ENCODE peak calls at places on chromosome 4, in ten cellular contexts. One of them, this sample, is unnamed.
A peak's percentile ranks its signal among the peaks of the same experiment; 100 is the strongest.

GRCh38 chr4:98653890-98654867 is 4.2 kb downstream of the TSPAN5 start:
- DNase-seq in GM23338: no peak
- DNase-seq in CD8-positive, alpha-beta T cell: no peak
- DNase-seq in foreskin fibroblast: peak; percentile 95
- DNase-seq in H9: no peak
- DNase-seq in spleen: no peak
- DNase-seq in pancreas: no peak
- DNase-seq in left lung: no peak
- DNase-seq in suprapubic skin: no peak
- DNase-seq in epithelial cell of esophagus: peak; percentile 78
- DNase-seq in this sample: peak; percentile 90

GRCh38 chr4:151325320-151326246 is at the start of gene SH3D19:
- DNase-seq in H9: peak; percentile 52
- DNase-seq in foreskin fibroblast: peak; percentile 86
- DNase-seq in spleen: peak; percentile 80
- DNase-seq in suprapubic skin: peak; percentile 84
- DNase-seq in GM23338: peak; percentile 69
- DNase-seq in epithelial cell of esophagus: peak; percentile 74
- DNase-seq in CD8-positive, alpha-beta T cell: no peak
- DNase-seq in left lung: peak; percentile 85
- DNase-seq in pancreas: peak; percentile 74
- DNase-seq in this sample: peak; percentile 31

GRCh38 chr4:26056406-26056805 is 142.4 kb downstream of the SMIM20 start:
- DNase-seq in left lung: no peak
- DNase-seq in epithelial cell of esophagus: no peak
- DNase-seq in H9: no peak
- DNase-seq in foreskin fibroblast: no peak
- DNase-seq in CD8-positive, alpha-beta T cell: no peak
- DNase-seq in pancreas: no peak
- DNase-seq in suprapubic skin: no peak
- DNase-seq in GM23338: no peak
- DNase-seq in spleen: no peak
- DNase-seq in this sample: no peak

GRCh38 chr4:67746797-67747495 is 7.2 kb downstream of the GNRHR start:
- DNase-seq in suprapubic skin: no peak
- DNase-seq in left lung: no peak
- DNase-seq in H9: no peak
- DNase-seq in epithelial cell of esophagus: peak; percentile 44
- DNase-seq in pancreas: no peak
- DNase-seq in CD8-positive, alpha-beta T cell: no peak
- DNase-seq in spleen: no peak
- DNase-seq in GM23338: peak; percentile 66
- DNase-seq in foreskin fibroblast: peak; percentile 45
- DNase-seq in this sample: peak; percentile 45

GRCh38 chr4:2046031-2046961 is 12.8 kb upstream of the NAT8L start:
- DNase-seq in spleen: peak; percentile 48
- DNase-seq in epithelial cell of esophagus: no peak
- DNase-seq in foreskin fibroblast: no peak
- DNase-seq in GM23338: no peak
- DNase-seq in H9: peak; percentile 32
- DNase-seq in suprapubic skin: peak; percentile 77
- DNase-seq in pancreas: no peak
- DNase-seq in left lung: no peak
- DNase-seq in CD8-positive, alpha-beta T cell: no peak
- DNase-seq in this sample: no peak

GRCh38 chr4:123127218-123127617 is 204.8 kb upstream of the NUDT6 start:
- DNase-seq in H9: no peak
- DNase-seq in GM23338: no peak
- DNase-seq in spleen: no peak
- DNase-seq in suprapubic skin: no peak
- DNase-seq in epithelial cell of esophagus: peak; percentile 29
- DNase-seq in CD8-positive, alpha-beta T cell: no peak
- DNase-seq in pancreas: no peak
- DNase-seq in foreskin fibroblast: peak; percentile 40
- DNase-seq in left lung: no peak
- DNase-seq in this sample: peak; percentile 7

GRCh38 chr4:142350886-142351285 is 495.2 kb downstream of the INPP4B start:
- DNase-seq in epithelial cell of esophagus: peak; percentile 21
- DNase-seq in H9: no peak
- DNase-seq in left lung: no peak
- DNase-seq in pancreas: no peak
- DNase-seq in CD8-positive, alpha-beta T cell: no peak
- DNase-seq in foreskin fibroblast: peak; percentile 49
- DNase-seq in GM23338: no peak
- DNase-seq in spleen: no peak
- DNase-seq in suprapubic skin: no peak
- DNase-seq in this sample: no peak

GRCh38 chr4:184396001-184396400 is 78.3 kb downstream of the IRF2 start:
- DNase-seq in CD8-positive, alpha-beta T cell: no peak
- DNase-seq in H9: no peak
- DNase-seq in spleen: no peak
- DNase-seq in left lung: no peak
- DNase-seq in GM23338: no peak
- DNase-seq in epithelial cell of esophagus: no peak
- DNase-seq in pancreas: no peak
- DNase-seq in suprapubic skin: no peak
- DNase-seq in foreskin fibroblast: no peak
- DNase-seq in this sample: no peak

GRCh38 chr4:108683479-108683878 is 33.1 kb downstream of the OSTC start:
- DNase-seq in H9: no peak
- DNase-seq in GM23338: peak; percentile 60
- DNase-seq in left lung: no peak
- DNase-seq in spleen: no peak
- DNase-seq in suprapubic skin: no peak
- DNase-seq in CD8-positive, alpha-beta T cell: no peak
- DNase-seq in pancreas: no peak
- DNase-seq in epithelial cell of esophagus: peak; percentile 57
- DNase-seq in foreskin fibroblast: peak; percentile 59
- DNase-seq in this sample: peak; percentile 31

GRCh38 chr4:182604161-182604591 is 313.0 kb downstream of the DCTD start:
- DNase-seq in epithelial cell of esophagus: peak; percentile 24
- DNase-seq in spleen: no peak
- DNase-seq in pancreas: no peak
- DNase-seq in foreskin fibroblast: peak; percentile 22
- DNase-seq in GM23338: no peak
- DNase-seq in suprapubic skin: no peak
- DNase-seq in CD8-positive, alpha-beta T cell: no peak
- DNase-seq in H9: no peak
- DNase-seq in left lung: no peak
- DNase-seq in this sample: peak; percentile 60

GRCh38 chr4:48944252-48944651 is 37.7 kb upstream of the OCIAD2 start:
- DNase-seq in pancreas: no peak
- DNase-seq in CD8-positive, alpha-beta T cell: no peak
- DNase-seq in suprapubic skin: no peak
- DNase-seq in H9: no peak
- DNase-seq in epithelial cell of esophagus: peak; percentile 93
- DNase-seq in foreskin fibroblast: no peak
- DNase-seq in spleen: no peak
- DNase-seq in left lung: no peak
- DNase-seq in GM23338: no peak
- DNase-seq in this sample: no peak

GRCh38 chr4:153114771-153115321 is 89.4 kb upstream of the TRIM2 start:
- DNase-seq in epithelial cell of esophagus: peak; percentile 72
- DNase-seq in H9: no peak
- DNase-seq in spleen: no peak
- DNase-seq in left lung: no peak
- DNase-seq in foreskin fibroblast: peak; percentile 82
- DNase-seq in CD8-positive, alpha-beta T cell: peak; percentile 50
- DNase-seq in suprapubic skin: no peak
- DNase-seq in GM23338: no peak
- DNase-seq in pancreas: no peak
- DNase-seq in this sample: peak; percentile 13

GRCh38 chr4:152534541-152535231 is 1.2 kb downstream of the FBXW7 start:
- DNase-seq in left lung: peak; percentile 77
- DNase-seq in epithelial cell of esophagus: peak; percentile 35
- DNase-seq in foreskin fibroblast: peak; percentile 56
- DNase-seq in CD8-positive, alpha-beta T cell: peak; percentile 41
- DNase-seq in GM23338: peak; percentile 64
- DNase-seq in spleen: peak; percentile 95
- DNase-seq in suprapubic skin: peak; percentile 86
- DNase-seq in H9: peak; percentile 35
- DNase-seq in pancreas: peak; percentile 16
- DNase-seq in this sample: no peak

GRCh38 chr4:109172301-109172700 is 130.2 kb downstream of the COL25A1 start:
- DNase-seq in left lung: no peak
- DNase-seq in suprapubic skin: no peak
- DNase-seq in foreskin fibroblast: no peak
- DNase-seq in GM23338: no peak
- DNase-seq in pancreas: no peak
- DNase-seq in epithelial cell of esophagus: no peak
- DNase-seq in H9: no peak
- DNase-seq in CD8-positive, alpha-beta T cell: no peak
- DNase-seq in spleen: no peak
- DNase-seq in this sample: no peak

GRCh38 chr4:159051245-159052071 is 51.4 kb upstream of the RAPGEF2 start:
- DNase-seq in pancreas: no peak
- DNase-seq in left lung: no peak
- DNase-seq in suprapubic skin: no peak
- DNase-seq in epithelial cell of esophagus: no peak
- DNase-seq in GM23338: peak; percentile 53
- DNase-seq in foreskin fibroblast: peak; percentile 15
- DNase-seq in CD8-positive, alpha-beta T cell: no peak
- DNase-seq in H9: no peak
- DNase-seq in spleen: no peak
- DNase-seq in this sample: no peak

GRCh38 chr4:96073446-96073845 is 233.6 kb downstream of the PDHA2 start:
- DNase-seq in epithelial cell of esophagus: peak; percentile 11
- DNase-seq in CD8-positive, alpha-beta T cell: no peak
- DNase-seq in GM23338: no peak
- DNase-seq in H9: no peak
- DNase-seq in foreskin fibroblast: no peak
- DNase-seq in suprapubic skin: no peak
- DNase-seq in left lung: no peak
- DNase-seq in pancreas: no peak
- DNase-seq in spleen: no peak
- DNase-seq in this sample: no peak

GRCh38 chr4:170589597-170590191 is 499.9 kb upstream of the AADAT start:
- DNase-seq in foreskin fibroblast: peak; percentile 0
- DNase-seq in spleen: no peak
- DNase-seq in epithelial cell of esophagus: peak; percentile 79
- DNase-seq in suprapubic skin: no peak
- DNase-seq in CD8-positive, alpha-beta T cell: no peak
- DNase-seq in pancreas: no peak
- DNase-seq in GM23338: peak; percentile 63
- DNase-seq in H9: no peak
- DNase-seq in left lung: no peak
- DNase-seq in this sample: no peak

GRCh38 chr4:24584175-24584850 is at the start of gene DHX15:
- DNase-seq in foreskin fibroblast: peak; percentile 99
- DNase-seq in H9: peak; percentile 97
- DNase-seq in suprapubic skin: peak; percentile 97
- DNase-seq in epithelial cell of esophagus: peak; percentile 99
- DNase-seq in GM23338: peak; percentile 99
- DNase-seq in spleen: peak; percentile 98
- DNase-seq in pancreas: peak; percentile 95
- DNase-seq in left lung: peak; percentile 96
- DNase-seq in CD8-positive, alpha-beta T cell: peak; percentile 91
- DNase-seq in this sample: peak; percentile 93
- TF ChIP-seq CTCF in foreskin fibroblast: no peak
- TF ChIP-seq CTCF in H9: no peak
- TF ChIP-seq CTCF in suprapubic skin: no peak
- TF ChIP-seq CTCF in epithelial cell of esophagus: no peak
- TF ChIP-seq CTCF in GM23338: no peak
- TF ChIP-seq CTCF in spleen: no peak
- TF ChIP-seq CTCF in pancreas: no peak
- TF ChIP-seq CTCF in left lung: no peak
- TF ChIP-seq CTCF in CD8-positive, alpha-beta T cell: no peak
- TF ChIP-seq CTCF in this sample: peak; percentile 36

GRCh38 chr4:53620956-53621355 is 29.7 kb upstream of the LNX1 start:
- DNase-seq in H9: no peak
- DNase-seq in pancreas: no peak
- DNase-seq in epithelial cell of esophagus: no peak
- DNase-seq in GM23338: peak; percentile 38
- DNase-seq in spleen: no peak
- DNase-seq in suprapubic skin: no peak
- DNase-seq in CD8-positive, alpha-beta T cell: no peak
- DNase-seq in left lung: no peak
- DNase-seq in foreskin fibroblast: no peak
- DNase-seq in this sample: no peak
- TF ChIP-seq CTCF in H9: peak; percentile 42
- TF ChIP-seq CTCF in pancreas: no peak
- TF ChIP-seq CTCF in epithelial cell of esophagus: peak; percentile 13
- TF ChIP-seq CTCF in GM23338: peak; percentile 36
- TF ChIP-seq CTCF in spleen: no peak
- TF ChIP-seq CTCF in suprapubic skin: no peak
- TF ChIP-seq CTCF in CD8-positive, alpha-beta T cell: no peak
- TF ChIP-seq CTCF in left lung: no peak
- TF ChIP-seq CTCF in foreskin fibroblast: no peak
- TF ChIP-seq CTCF in this sample: peak; percentile 30

GRCh38 chr4:22997358-22998224 is 304.9 kb downstream of the GBA3 start:
- DNase-seq in H9: no peak
- DNase-seq in pancreas: no peak
- DNase-seq in epithelial cell of esophagus: no peak
- DNase-seq in CD8-positive, alpha-beta T cell: no peak
- DNase-seq in suprapubic skin: no peak
- DNase-seq in foreskin fibroblast: no peak
- DNase-seq in left lung: no peak
- DNase-seq in GM23338: no peak
- DNase-seq in spleen: no peak
- DNase-seq in this sample: no peak

GRCh38 chr4:23001478-23001877 is 308.7 kb downstream of the GBA3 start:
- DNase-seq in left lung: no peak
- DNase-seq in suprapubic skin: no peak
- DNase-seq in spleen: no peak
- DNase-seq in pancreas: no peak
- DNase-seq in foreskin fibroblast: no peak
- DNase-seq in CD8-positive, alpha-beta T cell: no peak
- DNase-seq in epithelial cell of esophagus: no peak
- DNase-seq in GM23338: no peak
- DNase-seq in H9: no peak
- DNase-seq in this sample: no peak

DNA sequence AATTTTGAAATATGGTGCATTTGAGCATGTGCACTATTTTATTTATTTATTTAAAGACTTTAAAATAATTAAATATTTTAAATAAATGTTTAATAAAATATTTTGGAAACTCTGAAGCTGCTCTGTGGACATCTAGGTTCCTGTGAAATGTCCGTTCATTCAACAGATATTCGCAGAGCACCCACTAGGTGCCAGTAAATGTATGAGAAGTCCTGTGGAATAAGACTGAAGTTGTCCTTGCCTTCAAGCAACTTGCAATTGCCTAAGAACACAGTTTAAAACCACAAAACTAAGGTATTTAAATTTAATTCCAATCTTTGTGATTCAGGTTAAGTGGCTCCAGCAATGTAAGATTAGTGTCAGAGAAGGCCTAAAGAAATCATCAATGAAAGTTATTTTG is 306.7 kb downstream of the GBA3 start:
- DNase-seq in spleen: no peak
- DNase-seq in pancreas: no peak
- DNase-seq in left lung: no peak
- DNase-seq in suprapubic skin: no peak
- DNase-seq in epithelial cell of esophagus: no peak
- DNase-seq in GM23338: peak; percentile 54
- DNase-seq in foreskin fibroblast: no peak
- DNase-seq in H9: no peak
- DNase-seq in CD8-positive, alpha-beta T cell: no peak
- DNase-seq in this sample: no peak
- TF ChIP-seq CTCF in spleen: no peak
- TF ChIP-seq CTCF in pancreas: no peak
- TF ChIP-seq CTCF in left lung: no peak
- TF ChIP-seq CTCF in suprapubic skin: no peak
- TF ChIP-seq CTCF in epithelial cell of esophagus: no peak
- TF ChIP-seq CTCF in GM23338: peak; percentile 56
- TF ChIP-seq CTCF in foreskin fibroblast: no peak
- TF ChIP-seq CTCF in H9: peak; percentile 25
- TF ChIP-seq CTCF in CD8-positive, alpha-beta T cell: no peak
- TF ChIP-seq CTCF in this sample: no peak

GRCh38 chr4:112564706-112565270 is 48.8 kb upstream of the NEUROG2 start:
- DNase-seq in epithelial cell of esophagus: no peak
- DNase-seq in CD8-positive, alpha-beta T cell: no peak
- DNase-seq in GM23338: peak; percentile 50
- DNase-seq in foreskin fibroblast: no peak
- DNase-seq in H9: peak; percentile 31
- DNase-seq in left lung: no peak
- DNase-seq in suprapubic skin: no peak
- DNase-seq in spleen: no peak
- DNase-seq in pancreas: no peak
- DNase-seq in this sample: no peak
- TF ChIP-seq CTCF in epithelial cell of esophagus: no peak
- TF ChIP-seq CTCF in CD8-positive, alpha-beta T cell: no peak
- TF ChIP-seq CTCF in GM23338: peak; percentile 59
- TF ChIP-seq CTCF in foreskin fibroblast: no peak
- TF ChIP-seq CTCF in H9: peak; percentile 62
- TF ChIP-seq CTCF in left lung: no peak
- TF ChIP-seq CTCF in suprapubic skin: no peak
- TF ChIP-seq CTCF in spleen: no peak
- TF ChIP-seq CTCF in pancreas: no peak
- TF ChIP-seq CTCF in this sample: peak; percentile 31

This sample was measured in HFFc6.